ENCODE peak calls at places on chromosomes 12 and 14, in eight cellular contexts. F is IMR-90, S is heart left ventricle, C is tibial nerve, Z is ovary, M is GM12891, A is uterus, X is esophagus squamous epithelium. P is an unnamed sample.

GRCh38 chr14:72801381-72801812 is 92.5 kb downstream of the DPF3 start:
- DNase-seq in X (no peak), S (no peak), F (peak; percentile 99), C (no peak), Z (no peak), M (no peak), A (no peak), P (no peak)

GRCh38 chr14:102508410-102508773 is 1.2 kb downstream of the ANKRD9 start:
- DNase-seq in X (no peak), S (peak; percentile 75), A (no peak), F (no peak), Z (no peak), M (no peak), C (no peak), P (peak; percentile 92)

GRCh38 chr12:112380663-112381420 is 1.4 kb downstream of the HECTD4 start:
- DNase-seq in F (no peak), Z (no peak), S (no peak), X (no peak), C (no peak), M (no peak), A (no peak), P (peak; percentile 52)

GRCh38 chr12:109864916-109865315 is 15.4 kb downstream of the GLTP start:
- DNase-seq in S (no peak), C (no peak), M (no peak), F (no peak), Z (no peak), X (no peak), A (no peak), P (no peak)

GRCh38 chr12:98999569-98999968 is 354.5 kb downstream of the APAF1 start:
- DNase-seq in X (no peak), C (no peak), M (no peak), A (no peak), S (no peak), F (no peak), Z (no peak), P (no peak)

GRCh38 chr14:70886421-70887206 is 20.6 kb upstream of the PCNX1 start:
- DNase-seq in A (no peak), F (no peak), Z (no peak), M (no peak), S (no peak), X (no peak), C (no peak), P (peak; percentile 84)

GRCh38 chr14:54343276-54344121 is 53.3 kb upstream of the CDKN3 start:
- DNase-seq in S (no peak), F (no peak), Z (no peak), X (no peak), M (no peak), C (no peak), A (no peak), P (no peak)

GRCh38 chr12:50220357-50221061 is 53.3 kb upstream of the CERS5 start:
- DNase-seq in Z (no peak), X (no peak), A (no peak), F (peak; percentile 72), M (no peak), C (peak; percentile 35), S (no peak), P (no peak)

GRCh38 chr14:32472512-32473472 is 143.7 kb downstream of the AKAP6 start:
- DNase-seq in X (no peak), Z (no peak), M (no peak), S (peak; percentile 61), A (no peak), C (no peak), F (peak; percentile 81), P (no peak)

GRCh38 chr14:70789361-70789760 is 20.0 kb downstream of the MAP3K9 start:
- DNase-seq in Z (peak; percentile 52), S (no peak), C (peak; percentile 8), M (no peak), F (peak; percentile 70), A (no peak), X (no peak), P (no peak)

GRCh38 chr12:112877006-112877405 is 29.8 kb upstream of the OAS1 start:
- DNase-seq in S (no peak), M (no peak), Z (no peak), A (no peak), F (no peak), X (no peak), C (no peak), P (no peak)

GRCh38 chr12:49585477-49586445 is 17.8 kb upstream of the MCRS1 start:
- DNase-seq in M (no peak), X (no peak), S (no peak), Z (no peak), C (no peak), A (no peak), F (no peak), P (no peak)

GRCh38 chr14:77314539-77314938 is 6.1 kb downstream of the POMT2 start:
- DNase-seq in F (no peak), Z (no peak), X (no peak), A (no peak), C (no peak), S (no peak), M (no peak), P (no peak)

GRCh38 chr12:8127138-8127537 is 3.7 kb downstream of the CLEC4A start:
- DNase-seq in F (no peak), C (no peak), M (no peak), Z (no peak), X (no peak), S (no peak), A (no peak), P (no peak)

GRCh38 chr12:46674818-46675217 is 151.0 kb downstream of the SLC38A4 start:
- DNase-seq in X (no peak), A (no peak), S (no peak), Z (no peak), M (no peak), C (no peak), F (no peak), P (no peak)

GRCh38 chr12:80769553-80770140 is 52.9 kb downstream of the MYF5 start:
- DNase-seq in Z (no peak), M (no peak), S (no peak), A (no peak), F (no peak), X (no peak), C (no peak), P (no peak)

GRCh38 chr12:57723630-57723962 is 14.9 kb downstream of the AGAP2 start:
- DNase-seq in C (no peak), Z (no peak), X (no peak), A (no peak), M (peak; percentile 15), S (no peak), F (no peak), P (no peak)

GRCh38 chr12:57719777-57720605 is 18.6 kb downstream of the AGAP2 start:
- DNase-seq in S (no peak), Z (no peak), M (peak; percentile 8), F (no peak), X (no peak), C (no peak), A (no peak), P (no peak)

GRCh38 chr12:57722716-57723629 is 15.6 kb downstream of the AGAP2 start:
- DNase-seq in Z (no peak), M (peak; percentile 12), X (no peak), A (no peak), F (no peak), S (no peak), C (no peak), P (no peak)

GRCh38 chr12:57718641-57719528 is 19.7 kb downstream of the AGAP2 start:
- DNase-seq in A (no peak), M (no peak), S (no peak), X (no peak), F (no peak), C (no peak), Z (no peak), P (no peak)

DNA sequence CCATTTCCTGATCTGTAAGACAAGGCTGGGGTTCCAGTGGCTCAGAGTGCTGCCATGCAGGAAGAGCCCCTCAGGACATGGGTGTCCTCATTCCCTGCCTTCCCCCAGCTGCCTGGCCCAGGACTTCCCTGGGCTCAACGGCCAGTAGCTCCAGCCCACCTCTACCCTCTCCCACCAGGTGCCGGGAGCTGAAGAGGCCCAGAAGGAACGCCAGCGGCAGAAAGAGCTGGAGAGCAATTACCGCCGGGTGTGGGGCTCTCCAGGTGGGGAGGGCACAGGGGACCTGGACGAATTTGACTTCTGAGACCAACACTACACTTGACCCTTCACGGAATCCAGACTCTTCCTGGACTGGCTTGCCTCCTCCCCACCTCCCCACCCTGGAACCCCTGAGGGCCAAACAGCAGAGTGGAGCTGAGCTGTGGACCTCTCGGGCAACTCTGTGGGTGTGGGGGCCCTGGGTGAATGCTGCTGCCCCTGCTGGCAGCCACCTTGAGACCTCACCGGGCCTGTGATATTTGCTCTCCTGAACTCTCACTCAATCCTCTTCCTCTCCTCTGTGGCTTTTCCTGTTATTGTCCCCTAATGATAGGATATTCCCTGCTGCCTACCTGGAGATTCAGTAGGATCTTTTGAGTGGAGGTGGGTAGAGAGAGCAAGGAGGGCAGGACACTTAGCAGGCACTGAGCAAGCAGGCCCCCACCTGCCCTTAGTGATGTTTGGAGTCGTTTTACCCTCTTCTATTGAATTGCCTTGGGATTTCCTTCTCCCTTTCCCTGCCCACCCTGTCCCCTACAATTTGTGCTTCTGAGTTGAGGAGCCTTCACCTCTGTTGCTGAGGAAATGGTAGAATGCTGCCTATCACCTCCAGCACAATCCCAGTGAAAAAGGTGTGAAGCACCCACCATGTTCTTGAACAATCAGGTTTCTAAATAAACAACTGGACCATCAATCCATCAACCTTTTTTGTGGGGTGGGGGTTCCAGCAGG is 17.6 kb downstream of the AGAP2 start:
- DNase-seq in Z (no peak), S (no peak), X (no peak), A (no peak), M (peak; percentile 19), C (no peak), F (no peak), P (no peak)
- TF ChIP-seq POLR2A in Z (no peak), S (no peak), X (no peak), A (no peak), M (no peak), C (no peak), F (no peak), P (no peak)

DNA sequence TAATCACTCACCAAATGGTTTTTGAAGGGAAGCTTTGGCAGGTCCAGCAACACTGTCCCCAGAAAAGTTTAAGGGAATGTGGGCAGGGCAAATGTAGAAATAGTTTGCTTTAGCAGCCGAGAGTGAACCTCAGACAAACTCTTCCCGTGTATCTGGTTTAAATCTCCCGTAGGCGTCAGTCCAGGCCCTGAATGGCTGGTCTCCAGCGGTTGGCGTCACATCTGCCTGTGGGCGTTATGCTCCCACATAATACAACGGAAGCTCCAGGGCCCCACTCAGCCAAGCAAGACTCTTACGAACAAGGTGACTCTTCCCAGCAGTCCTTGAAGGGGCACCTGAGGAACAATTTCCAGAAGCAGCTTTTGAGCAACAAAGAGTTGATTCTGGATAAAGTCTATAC is 942 bp downstream of the ZC2HC1C start:
- DNase-seq in M (no peak), Z (peak; percentile 50), F (no peak), X (no peak), S (no peak), C (peak; percentile 35), A (peak; percentile 63), P (no peak)
- TF ChIP-seq POLR2A in M (no peak), Z (no peak), F (no peak), X (no peak), S (no peak), C (no peak), A (no peak), P (no peak)

GRCh38 chr12:6631549-6631961 is 4.2 kb downstream of the LPAR5 start:
- DNase-seq in X (no peak), M (no peak), A (no peak), S (peak; percentile 51), C (no peak), F (no peak), Z (no peak), P (peak; percentile 32)
- TF ChIP-seq POLR2A in X (no peak), M (no peak), A (no peak), S (no peak), C (no peak), F (no peak), Z (no peak), P (peak; percentile 56)

GRCh38 chr12:68821357-68822188 is 13.6 kb downstream of the MDM2 start:
- DNase-seq in Z (no peak), F (no peak), X (no peak), S (no peak), C (no peak), M (no peak), A (no peak), P (no peak)
- TF ChIP-seq POLR2A in Z (no peak), F (no peak), X (no peak), S (no peak), C (no peak), M (peak; percentile 64), A (no peak), P (no peak)

P was measured in erythroblast.